ENCODE peak calls at places on chromosome 14, in four cellular contexts. R is glutamatergic neuron; Q is ascending aorta; V is CD8-positive, alpha-beta T cell. N is an unnamed sample.

GRCh38 chr14:96167224-96168148 is 37.2 kb upstream of the BDKRB2 start:
- DNase-seq in Q (no peak), V (no peak), R (no peak), N (peak)

GRCh38 chr14:91860238-91860637 is 7.1 kb downstream of the TC2N start:
- DNase-seq in V (no peak), R (no peak), Q (no peak), N (no peak)

GRCh38 chr14:99815696-99816095 is 22.5 kb downstream of the EML1 start:
- DNase-seq in V (no peak), Q (no peak), R (no peak), N (no peak)

GRCh38 chr14:28375295-28375694 is 391.3 kb upstream of the FOXG1 start:
- DNase-seq in V (no peak), R (peak), Q (no peak), N (no peak)

GRCh38 chr14:56005580-56006053 is 112.6 kb upstream of the PELI2 start:
- DNase-seq in Q (no peak), V (no peak), R (peak), N (peak)

GRCh38 chr14:54981698-54982097 is 45.2 kb downstream of the WDHD1 start:
- DNase-seq in Q (no peak), V (no peak), R (no peak), N (no peak)

GRCh38 chr14:73759183-73759713 is 45.1 kb upstream of the PNMA1 start:
- DNase-seq in Q (no peak), V (peak), R (peak), N (no peak)

GRCh38 chr14:90827919-90828610 is 11.8 kb upstream of the TTC7B start:
- DNase-seq in R (peak), V (peak), Q (peak), N (no peak)

GRCh38 chr14:87461704-87462103 is 531.3 kb downstream of the GALC start:
- DNase-seq in Q (no peak), R (no peak), V (no peak), N (no peak)

GRCh38 chr14:30621354-30621953 is 665 bp upstream of the SCFD1 start:
- DNase-seq in R (no peak), Q (no peak), V (peak), N (no peak)

GRCh38 chr14:102966256-102966655 is 43.8 kb downstream of the AMN start:
- DNase-seq in R (no peak), V (no peak), Q (no peak), N (no peak)

GRCh38 chr14:89618309-89618708 is 201.3 kb upstream of the FOXN3 start:
- DNase-seq in R (no peak), V (no peak), Q (no peak), N (no peak)

GRCh38 chr14:100898465-100898864 is 5.1 kb downstream of the RTL1 start:
- DNase-seq in R (no peak), V (no peak), Q (no peak), N (no peak)

GRCh38 chr14:36068777-36069534 is 107.6 kb downstream of the PTCSC3 start:
- DNase-seq in Q (no peak), R (no peak), V (no peak), N (peak)

GRCh38 chr14:66069830-66070541 is 416.2 kb upstream of the CCDC196 start:
- DNase-seq in R (no peak), V (no peak), Q (no peak), N (no peak)

DNA sequence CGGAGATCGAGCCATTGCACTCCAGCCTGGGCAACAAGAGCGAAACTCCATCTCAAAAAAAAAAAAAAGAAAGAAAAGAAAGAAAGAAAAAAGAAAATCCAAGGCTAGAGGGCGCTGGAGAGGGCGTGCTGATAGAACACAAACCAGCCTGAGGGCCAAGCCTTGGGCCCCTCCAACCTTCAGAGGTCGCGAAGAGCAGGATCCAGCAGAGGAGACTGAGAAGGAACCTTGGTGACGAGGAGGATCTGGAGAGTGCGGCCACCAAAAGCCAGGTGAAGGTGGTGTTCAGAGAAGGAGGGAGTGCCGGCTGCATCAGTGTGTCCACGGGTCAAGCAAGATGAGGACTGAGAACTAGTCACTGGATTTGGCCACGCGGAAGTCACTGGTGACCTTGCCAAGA is 4.1 kb upstream of the DYNC1H1 start:
- DNase-seq in Q (no peak), V (no peak), R (no peak), N (no peak)
- TF ChIP-seq CTCF in Q (no peak), V (no peak), R (peak), N (peak)

DNA sequence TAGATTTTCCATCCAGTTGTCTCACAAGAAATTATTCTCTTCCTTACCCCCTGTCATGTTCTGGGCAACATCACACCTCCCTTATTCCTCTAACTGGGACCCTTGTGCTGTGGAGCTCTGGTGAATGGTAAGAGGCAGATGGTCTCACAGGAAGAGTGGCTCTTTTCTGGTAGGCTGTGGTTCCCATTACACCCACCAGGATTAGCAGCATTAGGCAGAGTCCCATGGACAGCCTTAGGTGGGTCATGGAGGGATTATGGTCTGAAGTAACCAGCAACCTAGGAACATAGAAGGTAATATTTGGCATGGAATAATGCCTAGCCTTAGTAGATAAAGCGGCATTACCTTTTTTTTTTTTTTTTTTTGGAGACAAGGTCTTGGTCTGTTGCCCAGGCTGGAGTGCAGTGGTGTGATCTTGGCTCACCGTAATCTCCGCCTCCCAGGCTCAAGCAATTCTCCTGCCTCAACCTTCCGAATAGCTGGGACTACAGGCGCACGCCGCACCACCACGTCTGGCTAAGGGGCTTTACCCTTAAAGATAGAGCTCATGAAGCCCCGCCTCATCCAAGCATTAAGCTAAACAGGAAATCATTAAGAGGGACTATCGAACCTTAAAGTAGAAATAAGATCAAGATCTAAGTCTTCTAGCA is 4.0 kb downstream of the C14orf119 start:
- DNase-seq in Q (no peak), V (no peak), R (no peak), N (no peak)
- TF ChIP-seq CTCF in Q (no peak), V (no peak), R (peak), N (no peak)

GRCh38 chr14:105203057-105203494 is 22.0 kb upstream of the NUDT14 start:
- DNase-seq in R (peak), V (peak), Q (no peak), N (no peak)

GRCh38 chr14:105201928-105202513 is 20.9 kb upstream of the NUDT14 start:
- DNase-seq in V (no peak), Q (no peak), R (peak), N (no peak)

GRCh38 chr14:105200074-105200473 is 19.0 kb upstream of the NUDT14 start:
- DNase-seq in R (no peak), Q (no peak), V (no peak), N (no peak)

GRCh38 chr14:105200641-105201040 is 19.5 kb upstream of the NUDT14 start:
- DNase-seq in V (no peak), R (no peak), Q (no peak), N (no peak)

GRCh38 chr14:105201156-105201927 is 20.2 kb upstream of the NUDT14 start:
- DNase-seq in Q (no peak), R (peak), V (no peak), N (no peak)
- TF ChIP-seq CTCF in Q (no peak), R (no peak), V (no peak), N (no peak)

DNA sequence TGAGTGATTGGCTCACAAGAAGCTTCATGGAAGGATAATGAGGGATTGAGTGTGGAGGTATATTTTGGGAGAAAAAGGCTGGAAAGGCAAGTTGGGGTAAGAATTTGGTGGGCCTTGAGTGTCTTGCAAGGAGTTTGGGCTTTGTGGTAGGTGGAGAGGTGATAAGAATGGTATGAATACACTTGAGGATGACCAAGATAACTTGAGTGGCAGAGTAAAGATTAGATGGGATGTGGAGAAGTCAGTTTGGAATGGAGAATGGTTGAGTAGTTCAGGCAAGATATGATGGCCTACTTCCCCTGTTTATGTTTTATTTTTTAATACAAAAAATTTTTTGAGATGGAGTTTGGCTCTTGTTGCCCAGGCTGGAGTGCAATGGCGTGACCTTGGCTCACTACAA is 9.1 kb downstream of the ADCK1 start:
- DNase-seq in Q (no peak), V (no peak), R (no peak), N (no peak)
- TF ChIP-seq CTCF in Q (no peak), V (no peak), R (no peak), N (no peak)

N was measured in AG09309.